ENCODE peak calls at places on chromosome 13, in six cellular contexts. G is progenitor cell of endocrine pancreas; U is fibroblast of lung; F is CD8-positive, alpha-beta T cell; Q is right atrium auricular region; C is RWPE1. L is an unnamed sample.

GRCh38 chr13:99357149-99357596 is 50.0 kb upstream of the GPR183 start:
- DNase-seq in G (no peak), U (peak), F (peak), Q (no peak), C (no peak), L (no peak)

GRCh38 chr13:66927562-66927961 is 302.6 kb downstream of the PCDH9 start:
- DNase-seq in G (no peak), U (no peak), F (no peak), Q (no peak), C (no peak), L (no peak)

GRCh38 chr13:29761815-29762214 is 88.6 kb downstream of the UBL3 start:
- DNase-seq in G (no peak), U (no peak), F (no peak), Q (no peak), C (no peak), L (no peak)

GRCh38 chr13:73310366-73310765 is 251.6 kb downstream of the KLF5 start:
- DNase-seq in G (no peak), U (no peak), F (no peak), Q (no peak), C (no peak), L (no peak)

GRCh38 chr13:106680796-106681482 is 113.0 kb upstream of the ARGLU1 start:
- DNase-seq in G (no peak), U (no peak), F (no peak), Q (no peak), C (no peak), L (no peak)

GRCh38 chr13:52070929-52071523 is 46.5 kb downstream of the UTP14C start:
- DNase-seq in G (no peak), U (peak), F (no peak), Q (no peak), C (peak), L (no peak)

GRCh38 chr13:73879346-73880020 is 254.7 kb downstream of the KLF12 start:
- DNase-seq in G (no peak), U (peak), F (no peak), Q (no peak), C (no peak), L (no peak)

GRCh38 chr13:103803349-103803748 is 737.1 kb upstream of the SLC10A2 start:
- DNase-seq in G (no peak), U (no peak), F (no peak), Q (no peak), C (no peak), L (no peak)

GRCh38 chr13:110771194-110771593 is 57.7 kb downstream of the ING1 start:
- DNase-seq in G (no peak), U (no peak), F (no peak), Q (no peak), C (no peak), L (no peak)

GRCh38 chr13:28440774-28441532 is 54.0 kb downstream of the FLT1 start:
- DNase-seq in G (no peak), U (no peak), F (no peak), Q (no peak), C (no peak), L (no peak)

GRCh38 chr13:51684076-51684475 is 99.8 kb downstream of the WDFY2 start:
- DNase-seq in G (no peak), U (no peak), F (no peak), Q (no peak), C (no peak), L (no peak)

GRCh38 chr13:73803997-73804396 is 330.2 kb downstream of the KLF12 start:
- DNase-seq in G (no peak), U (peak), F (no peak), Q (no peak), C (peak), L (no peak)

GRCh38 chr13:91101436-91101835 is 246.1 kb upstream of the MIR17HG start:
- DNase-seq in G (no peak), U (no peak), F (no peak), Q (no peak), C (no peak), L (no peak)

GRCh38 chr13:99486996-99487395 is 14.3 kb upstream of the TM9SF2 start:
- DNase-seq in G (no peak), U (no peak), F (no peak), Q (no peak), C (no peak), L (no peak)

GRCh38 chr13:28582225-28582891 is 76.6 kb upstream of the POMP start:
- DNase-seq in G (no peak), U (peak), F (no peak), Q (no peak), C (no peak), L (no peak)

GRCh38 chr13:76523740-76524382 is 362.3 kb downstream of the KCTD12 start:
- DNase-seq in G (no peak), U (no peak), F (no peak), Q (no peak), C (no peak), L (no peak)

GRCh38 chr13:90846956-90847355 is 500.5 kb upstream of the MIR17HG start:
- DNase-seq in G (no peak), U (no peak), F (no peak), Q (no peak), C (no peak), L (no peak)

GRCh38 chr13:51007216-51007615 is 97.6 kb downstream of the RNASEH2B start:
- DNase-seq in G (no peak), U (no peak), F (no peak), Q (no peak), C (no peak), L (no peak)

GRCh38 chr13:110559429-110559943 is 2.0 kb downstream of the RAB20 start:
- DNase-seq in G (no peak), U (peak), F (no peak), Q (no peak), C (no peak), L (no peak)

DNA sequence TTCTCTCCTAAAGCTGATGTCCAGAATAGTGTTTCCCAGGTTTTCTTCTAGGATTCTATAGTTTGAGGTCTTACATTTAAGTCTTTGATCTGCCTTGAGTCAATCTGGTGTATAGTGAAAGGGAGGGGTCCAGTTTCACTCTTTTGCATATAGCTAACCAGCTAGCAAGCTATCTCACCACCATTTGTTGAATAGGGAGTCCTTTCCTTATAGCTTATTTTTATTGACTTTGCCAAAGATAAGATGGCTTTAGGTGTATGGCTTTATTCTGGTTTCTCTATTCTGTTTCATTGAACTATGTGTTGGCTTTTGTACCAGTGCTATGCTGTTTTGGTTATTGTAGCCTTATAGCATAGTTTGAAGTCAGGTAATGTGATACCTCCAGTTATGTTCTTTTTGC is 1386.1 kb downstream of the SLITRK5 start:
- DNase-seq in G (no peak), U (no peak), F (no peak), Q (no peak), C (no peak), L (no peak)
- TF ChIP-seq CTCF in G (no peak), U (no peak), F (no peak), Q (no peak), C (no peak), L (no peak)

GRCh38 chr13:44434441-44435141 is 61.0 kb downstream of the SERP2 start:
- DNase-seq in G (no peak), U (no peak), F (no peak), Q (no peak), C (no peak), L (no peak)

GRCh38 chr13:44436589-44437337 is 63.1 kb downstream of the SERP2 start:
- DNase-seq in G (peak), U (peak), F (peak), Q (peak), C (peak), L (peak)

GRCh38 chr13:44437356-44438233 is 64.0 kb downstream of the SERP2 start:
- DNase-seq in G (no peak), U (peak), F (no peak), Q (no peak), C (no peak), L (no peak)

GRCh38 chr13:44433863-44434262 is 60.2 kb downstream of the SERP2 start:
- DNase-seq in G (no peak), U (no peak), F (no peak), Q (no peak), C (no peak), L (no peak)

DNA sequence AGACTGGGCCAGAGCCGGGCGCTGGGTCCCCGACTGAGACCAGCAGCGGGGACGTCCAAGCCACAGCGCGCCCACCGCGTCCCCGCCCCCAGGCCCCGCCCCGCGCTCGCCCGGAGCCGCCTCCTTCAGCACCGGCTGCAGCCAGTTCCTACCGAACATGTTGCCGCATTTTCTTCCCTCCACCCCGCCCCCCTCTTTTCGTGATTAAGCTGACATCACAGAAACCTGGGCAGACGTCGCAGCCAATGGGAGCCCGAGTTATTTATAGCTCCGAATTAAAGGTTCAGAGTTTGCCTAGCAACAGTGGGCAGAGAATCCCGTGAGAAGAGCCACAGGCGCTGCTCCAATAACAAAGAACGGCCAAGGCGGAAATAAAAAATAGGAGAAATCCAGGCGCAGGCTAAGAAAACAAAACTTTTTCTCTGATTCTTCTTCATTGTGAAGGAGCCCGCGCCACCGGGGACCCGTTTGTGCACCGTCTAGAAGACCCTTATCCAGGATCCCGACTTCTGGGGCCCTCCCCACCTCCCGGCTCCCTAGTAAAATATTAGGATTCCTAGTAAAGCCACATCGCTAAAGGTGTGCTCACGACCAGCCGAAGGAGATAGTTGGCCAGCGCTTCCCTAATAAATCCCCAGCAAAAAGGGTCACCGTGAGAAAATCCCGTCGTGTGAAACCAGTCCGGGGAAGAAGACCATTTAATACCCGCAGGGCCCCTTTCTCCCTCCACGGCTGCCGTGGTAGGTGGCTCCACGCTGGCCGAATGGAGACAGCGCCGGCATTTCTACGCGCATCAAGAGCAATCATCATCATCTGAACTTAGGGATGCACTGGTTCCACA is 61.7 kb downstream of the SERP2 start:
- DNase-seq in G (peak), U (peak), F (peak), Q (peak), C (peak), L (peak)
- TF ChIP-seq CTCF in G (no peak), U (no peak), F (no peak), Q (no peak), C (no peak), L (no peak)

GRCh38 chr13:112368883-112369282 is 7.3 kb upstream of the SPACA7 start:
- DNase-seq in G (no peak), U (no peak), F (no peak), Q (no peak), C (no peak), L (no peak)

GRCh38 chr13:112370311-112370710 is 5.8 kb upstream of the SPACA7 start:
- DNase-seq in G (no peak), U (no peak), F (no peak), Q (no peak), C (no peak), L (no peak)

GRCh38 chr13:112363867-112364528 is 12.2 kb upstream of the SPACA7 start:
- DNase-seq in G (no peak), U (no peak), F (no peak), Q (no peak), C (no peak), L (no peak)

DNA sequence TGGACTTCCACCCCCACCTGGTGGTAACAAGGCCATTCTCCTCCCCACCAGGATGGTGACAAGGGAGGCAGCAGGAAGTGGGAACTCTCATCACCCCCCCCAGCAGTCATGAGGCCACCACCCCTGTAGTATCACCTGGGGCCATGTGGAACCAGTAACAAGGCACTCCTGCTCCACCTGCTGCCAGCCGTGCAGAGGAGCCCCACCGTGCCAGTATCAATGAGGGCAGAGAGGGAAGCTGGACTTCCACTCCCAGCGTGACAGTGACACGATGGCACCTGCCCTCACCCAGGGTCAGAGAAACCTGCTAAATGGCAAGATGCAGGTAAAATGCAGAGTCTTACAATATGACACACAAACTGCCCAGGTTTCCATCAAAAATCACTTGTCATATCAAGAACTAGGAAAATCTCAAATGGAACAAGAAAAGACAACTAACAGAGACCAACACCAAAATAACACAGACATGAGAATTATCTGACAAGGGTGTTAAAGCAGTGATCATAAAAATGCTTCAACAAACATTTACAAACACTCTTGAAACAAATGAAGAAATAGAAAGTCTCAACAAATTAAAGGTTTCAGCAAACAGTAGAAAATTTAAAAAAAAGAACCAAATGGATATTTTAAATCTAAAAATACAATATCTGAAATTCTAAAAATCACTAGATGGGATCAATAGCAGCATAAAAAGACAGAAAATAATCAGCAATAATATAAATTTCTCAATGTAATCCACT is 9.1 kb upstream of the SPACA7 start:
- DNase-seq in G (no peak), U (no peak), F (no peak), Q (no peak), C (no peak), L (no peak)
- TF ChIP-seq CTCF in G (no peak), U (no peak), F (no peak), Q (no peak), C (no peak), L (no peak)

GRCh38 chr13:31223215-31223614 is 23.4 kb downstream of the B3GLCT start:
- DNase-seq in G (no peak), U (no peak), F (no peak), Q (no peak), C (no peak), L (no peak)
- TF ChIP-seq CTCF in G (no peak), U (no peak), F (no peak), Q (no peak), C (no peak), L (no peak)

GRCh38 chr13:33940898-33941297 is 122.9 kb downstream of the RFC3 start:
- DNase-seq in G (no peak), U (no peak), F (no peak), Q (no peak), C (peak), L (no peak)
- TF ChIP-seq CTCF in G (no peak), U (no peak), F (no peak), Q (no peak), C (no peak), L (no peak)

GRCh38 chr13:108220042-108220441 is 1.9 kb downstream of the ABHD13 start:
- DNase-seq in G (no peak), U (no peak), F (peak), Q (no peak), C (peak), L (no peak)
- TF ChIP-seq CTCF in G (no peak), U (no peak), F (no peak), Q (no peak), C (no peak), L (no peak)

GRCh38 chr13:60229708-60230272 is 66.1 kb upstream of the DIAPH3 start:
- DNase-seq in G (no peak), U (no peak), F (no peak), Q (no peak), C (no peak), L (no peak)

GRCh38 chr13:60221581-60221980 is 57.9 kb upstream of the DIAPH3 start:
- DNase-seq in G (no peak), U (no peak), F (no peak), Q (no peak), C (no peak), L (no peak)

GRCh38 chr13:60227168-60227567 is 63.4 kb upstream of the DIAPH3 start:
- DNase-seq in G (no peak), U (no peak), F (no peak), Q (no peak), C (no peak), L (no peak)

GRCh38 chr13:60230593-60230992 is 66.9 kb upstream of the DIAPH3 start:
- DNase-seq in G (no peak), U (peak), F (no peak), Q (no peak), C (no peak), L (no peak)

GRCh38 chr13:60226507-60226906 is 62.8 kb upstream of the DIAPH3 start:
- DNase-seq in G (no peak), U (peak), F (no peak), Q (no peak), C (peak), L (no peak)
- TF ChIP-seq CTCF in G (peak), U (peak), F (no peak), Q (no peak), C (peak), L (no peak)

GRCh38 chr13:38577048-38577447 is 109.8 kb upstream of the FREM2 start:
- DNase-seq in G (no peak), U (peak), F (no peak), Q (no peak), C (no peak), L (no peak)

GRCh38 chr13:38582133-38582532 is 104.7 kb upstream of the FREM2 start:
- DNase-seq in G (no peak), U (peak), F (no peak), Q (no peak), C (peak), L (no peak)
- TF ChIP-seq CTCF in G (peak), U (peak), F (no peak), Q (no peak), C (peak), L (no peak)

DNA sequence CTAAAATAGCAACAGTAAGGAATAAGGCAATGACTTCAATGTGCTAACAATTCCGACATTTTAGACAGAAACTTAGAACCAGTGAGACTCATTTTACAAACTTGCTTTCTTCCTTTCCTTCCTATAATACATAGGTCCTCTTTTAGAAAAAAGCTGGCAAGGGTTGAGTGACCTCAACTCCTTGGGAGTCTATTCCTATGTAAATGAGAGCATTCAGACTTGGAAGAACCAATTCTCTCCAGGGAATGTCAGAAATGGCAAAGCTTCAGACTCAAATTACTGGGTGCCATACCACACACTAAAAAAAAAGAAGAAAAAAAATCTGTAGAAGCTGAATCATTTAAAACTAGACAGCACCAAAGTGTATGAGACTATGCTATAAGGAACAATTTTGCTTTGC is 1328.2 kb downstream of the OLFM4 start:
- DNase-seq in G (no peak), U (no peak), F (no peak), Q (no peak), C (no peak), L (no peak)
- TF ChIP-seq CTCF in G (no peak), U (no peak), F (no peak), Q (no peak), C (no peak), L (no peak)

DNA sequence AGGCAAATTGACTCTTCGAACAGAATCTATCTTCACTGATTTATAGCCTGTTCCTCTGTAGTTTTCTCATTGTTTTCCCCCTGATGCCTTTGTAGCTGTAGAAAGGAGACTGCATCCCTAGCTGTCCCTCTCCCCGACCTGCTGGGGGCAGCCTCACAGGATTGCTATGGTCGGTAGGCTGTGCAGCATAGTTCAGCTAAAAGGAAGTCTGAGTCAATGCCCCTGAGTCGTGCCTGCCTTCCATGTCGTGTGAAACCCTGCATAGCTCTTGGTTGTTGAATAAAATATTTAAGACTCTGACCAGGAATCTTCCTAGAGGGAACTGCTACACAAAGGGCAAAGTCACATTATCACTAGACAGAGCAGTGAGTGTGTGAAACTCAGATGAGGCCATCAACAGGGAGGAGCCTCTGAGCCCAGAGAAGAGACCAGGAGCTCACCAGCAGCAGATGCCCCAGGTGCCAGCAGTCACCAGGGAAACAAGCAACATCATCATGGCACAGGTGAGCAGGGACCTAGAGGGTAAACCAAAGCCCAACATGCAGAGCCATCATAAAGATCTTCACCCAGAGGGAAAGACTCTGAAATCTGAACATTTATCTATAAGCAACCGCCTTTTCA is 108.4 kb upstream of the NBEA start:
- DNase-seq in G (no peak), U (no peak), F (no peak), Q (no peak), C (no peak), L (no peak)
- TF ChIP-seq CTCF in G (peak), U (no peak), F (no peak), Q (no peak), C (no peak), L (no peak)

L was measured in activated B cell treated with CpG ODN at 0.5 μM for 24 hours.